ENCODE peak calls at places on chromosomes 1 and 21, in four cellular contexts. A is GM12878, H is pancreas, N is transverse colon. L is an unnamed sample. For H3K36me3, the result is how much of the 10 kb centered on the place peaks cover.

GRCh38 chr1:247324204-247324787 is 7.4 kb downstream of the ZNF496 start:
- DNase-seq in A (no peak), H (no peak), N (no peak), L (no peak)

GRCh38 chr1:101520302-101520701 is 283.5 kb downstream of the S1PR1 start:
- DNase-seq in H (no peak), A (peak), N (peak), L (no peak)

GRCh38 chr1:1839311-1839965 is 51.4 kb downstream of the GNB1 start:
- DNase-seq in H (no peak), N (no peak), A (no peak), L (no peak)

GRCh38 chr1:230849451-230850194 is 18.7 kb downstream of the C1orf198 start:
- DNase-seq in H (no peak), A (no peak), N (no peak), L (no peak)

GRCh38 chr1:74341702-74342339 is 106.6 kb downstream of the TNNI3K start:
- DNase-seq in A (no peak), N (no peak), H (no peak), L (no peak)

GRCh38 chr1:203000217-203000944 is 6.8 kb upstream of the TMEM183A start:
- DNase-seq in A (no peak), N (no peak), H (no peak), L (no peak)

GRCh38 chr1:30374400-30375070 is 348.9 kb downstream of the MATN1 start:
- DNase-seq in A (no peak), H (no peak), N (no peak), L (no peak)

GRCh38 chr1:156090822-156091188 is 8.5 kb upstream of the MEX3A start:
- DNase-seq in H (peak), A (no peak), N (peak), L (peak)

GRCh38 chr1:10161541-10162290 is 48.7 kb upstream of the KIF1B start:
- DNase-seq in N (peak), H (no peak), A (no peak), L (no peak)

GRCh38 chr1:9384751-9385245 is 92.1 kb downstream of the SPSB1 start:
- DNase-seq in N (peak), A (no peak), H (no peak), L (no peak)

GRCh38 chr1:12132078-12132477 is 34.7 kb upstream of the TNFRSF1B start:
- DNase-seq in N (no peak), A (no peak), H (no peak), L (no peak)

GRCh38 chr1:237562247-237562823 is 328.4 kb downstream of the ZP4 start:
- DNase-seq in H (no peak), A (peak), N (no peak), L (peak)

GRCh38 chr1:101284021-101284420 is 47.2 kb downstream of the S1PR1 start:
- DNase-seq in N (no peak), H (no peak), A (no peak), L (no peak)

GRCh38 chr1:74463301-74463988 is 49.0 kb downstream of the LRRC53 start:
- DNase-seq in H (no peak), N (no peak), A (peak), L (peak)

GRCh38 chr21:42403611-42404231 is at the start of gene UBASH3A:
- DNase-seq in N (peak), A (no peak), H (no peak), L (no peak)

GRCh38 chr1:62539028-62539447 is 58.3 kb upstream of the ANGPTL3 start:
- DNase-seq in A (no peak), N (no peak), H (no peak), L (no peak)

GRCh38 chr1:62536865-62537264 is 60.5 kb upstream of the ANGPTL3 start:
- DNase-seq in N (no peak), A (no peak), H (no peak), L (no peak)

GRCh38 chr1:62544570-62544969 is 52.8 kb upstream of the ANGPTL3 start:
- DNase-seq in H (no peak), N (no peak), A (no peak), L (no peak)

DNA sequence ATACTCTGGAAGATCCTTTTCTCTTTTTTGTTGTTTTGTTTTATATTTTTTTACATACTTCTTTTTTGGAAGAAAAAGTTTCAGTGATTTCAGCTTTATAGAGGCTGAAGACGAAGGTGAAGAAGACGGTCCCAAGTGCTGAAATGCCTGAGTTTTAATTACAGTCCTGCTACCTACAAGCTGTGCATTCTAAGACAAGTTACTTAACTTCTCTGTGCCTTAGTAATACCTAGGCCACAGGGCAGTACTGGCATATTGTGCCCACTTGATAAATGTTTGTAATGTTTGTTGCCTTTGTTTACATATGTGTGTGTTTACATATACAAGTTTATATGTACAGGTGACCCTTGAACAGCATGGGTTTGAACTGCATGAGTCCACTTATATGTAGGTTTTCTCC is 56.3 kb upstream of the ANGPTL3 start:
- DNase-seq in A (no peak), H (no peak), N (no peak), L (no peak)
- H3K36me3 ChIP-seq in A (under half), H (under half), N (under half), L (under half)

GRCh38 chr1:39574646-39575045 is 1.9 kb downstream of the PABPC4 start:
- DNase-seq in N (peak), H (peak), A (no peak), L (no peak)

GRCh38 chr1:39573736-39574624 is 2.6 kb downstream of the PABPC4 start:
- DNase-seq in A (no peak), N (no peak), H (no peak), L (no peak)

GRCh38 chr1:39571178-39571483 is 5.5 kb downstream of the PABPC4 start:
- DNase-seq in H (no peak), A (no peak), N (no peak), L (no peak)

GRCh38 chr1:39572379-39573096 is 4.1 kb downstream of the PABPC4 start:
- DNase-seq in H (no peak), A (no peak), N (no peak), L (no peak)

DNA sequence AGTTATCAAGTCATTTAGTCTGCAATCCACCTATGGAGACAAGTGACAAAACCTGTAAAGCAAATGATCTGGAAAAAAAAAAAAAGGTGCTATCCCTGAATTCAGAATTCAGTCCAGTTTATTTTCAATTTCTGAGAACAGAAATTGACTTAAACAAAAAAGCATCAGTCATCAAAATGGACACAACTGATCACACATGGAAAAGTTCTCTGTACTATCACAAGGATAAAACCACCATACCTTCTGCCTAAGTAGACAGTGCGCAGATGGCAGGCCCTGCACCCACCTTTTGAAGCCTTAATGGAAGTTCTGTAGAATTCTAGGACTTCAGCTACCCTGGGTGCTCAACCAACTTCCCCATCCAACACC is 3.5 kb downstream of the PABPC4 start:
- DNase-seq in N (no peak), H (no peak), A (no peak), L (no peak)
- H3K36me3 ChIP-seq in N (under half), H (under half), A (half or more), L (under half)

DNA sequence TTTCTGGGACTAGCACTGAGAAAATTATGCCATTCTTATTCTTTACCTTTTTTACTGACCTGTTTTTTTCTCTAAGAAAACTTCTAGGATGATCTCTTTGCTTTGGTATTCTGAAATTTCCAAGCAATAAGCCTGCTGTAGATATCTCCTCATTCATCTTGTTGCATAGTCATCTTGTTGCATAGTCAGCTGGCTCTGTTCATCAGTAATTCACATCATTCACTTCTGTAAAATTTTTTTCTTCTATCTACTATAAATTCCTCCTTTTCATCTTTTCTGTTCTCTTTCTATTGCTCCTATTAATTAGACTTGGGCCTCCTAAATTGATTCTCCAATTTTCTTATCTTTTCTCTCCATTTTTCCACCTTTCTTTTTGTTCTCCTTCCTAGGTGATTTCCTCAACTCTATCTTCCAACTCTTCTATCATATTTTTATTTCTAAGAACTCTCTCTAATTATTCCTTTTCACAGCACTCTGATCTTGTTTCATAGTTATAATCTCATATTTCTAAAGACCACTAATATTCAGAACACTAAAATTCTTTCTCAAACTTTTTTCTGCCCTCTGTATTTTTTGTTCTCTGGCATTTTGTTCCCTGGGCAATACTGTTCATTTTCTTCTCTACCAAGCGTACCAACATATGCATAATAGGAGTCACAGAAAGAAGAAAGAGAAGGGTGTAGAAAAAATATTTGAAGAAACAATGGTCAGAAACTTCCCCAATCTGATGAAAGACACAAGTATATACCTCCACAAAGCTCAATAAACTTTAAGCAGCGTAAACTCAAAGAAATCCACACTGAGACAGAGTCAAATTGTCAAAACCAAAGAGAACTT is 17.7 kb downstream of the TUT4 start:
- DNase-seq in A (no peak), H (no peak), N (no peak), L (no peak)
- H3K36me3 ChIP-seq in A (under half), H (under half), N (under half), L (under half)

DNA sequence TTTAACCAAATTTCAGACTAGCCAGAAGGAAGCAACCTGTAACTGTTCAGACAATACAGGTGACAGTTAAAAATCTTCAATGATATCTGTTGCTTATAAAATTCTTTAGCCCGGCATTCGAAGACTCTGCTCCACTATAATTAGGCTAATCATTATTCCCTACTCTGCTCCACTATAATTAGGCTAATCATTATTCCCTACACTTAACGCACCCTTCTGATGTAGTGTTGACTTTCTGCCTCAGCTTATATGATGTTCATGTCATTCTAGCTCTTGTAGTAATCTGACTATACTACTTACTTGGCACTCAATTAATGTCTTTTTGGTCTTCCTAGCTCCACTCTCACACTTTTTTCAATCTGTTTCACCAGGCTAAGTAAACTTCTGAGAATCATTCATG is 13.3 kb downstream of the TESK2 start:
- DNase-seq in N (no peak), A (no peak), H (no peak), L (no peak)
- H3K36me3 ChIP-seq in N (under half), A (under half), H (under half), L (under half)

GRCh38 chr1:116036255-116036654 is 59.9 kb downstream of the SLC22A15 start:
- DNase-seq in H (no peak), N (no peak), A (no peak), L (no peak)

GRCh38 chr1:116031299-116031698 is 55.0 kb downstream of the SLC22A15 start:
- DNase-seq in A (no peak), H (no peak), N (peak), L (no peak)

GRCh38 chr1:116038679-116039078 is 62.4 kb downstream of the SLC22A15 start:
- DNase-seq in N (no peak), H (no peak), A (no peak), L (no peak)

DNA sequence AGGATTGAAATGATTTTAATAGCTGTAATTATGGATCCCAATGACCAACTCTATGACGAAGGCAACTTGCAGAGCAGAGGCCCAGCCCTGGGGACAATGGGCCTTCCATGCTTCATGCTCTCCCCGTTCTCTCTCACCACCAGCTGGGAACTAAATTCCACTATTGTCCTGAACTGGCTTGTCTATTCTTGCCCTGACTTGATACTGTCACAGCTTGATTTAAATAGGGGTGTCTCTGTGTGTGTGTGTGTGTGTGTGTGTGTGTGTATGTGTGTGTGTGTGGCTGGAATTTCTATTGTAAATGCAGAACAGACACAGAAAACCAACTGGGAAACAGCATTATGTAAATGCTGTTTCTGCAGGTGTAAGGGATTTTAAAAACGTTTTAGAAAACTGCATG is 57.0 kb downstream of the SLC22A15 start:
- DNase-seq in A (no peak), N (no peak), H (no peak), L (no peak)
- H3K36me3 ChIP-seq in A (under half), N (under half), H (under half), L (under half)

GRCh38 chr1:15414450-15414823 is 4.7 kb downstream of the EFHD2 start:
- DNase-seq in N (no peak), A (no peak), H (no peak), L (no peak)
- H3K36me3 ChIP-seq in N (under half), A (under half), H (under half), L (under half)

GRCh38 chr21:28949318-28949717 is 43.4 kb downstream of the LTN1 start:
- DNase-seq in N (no peak), A (no peak), H (no peak), L (no peak)
- H3K36me3 ChIP-seq in N (half or more), A (under half), H (under half), L (under half)